ENCODE peak calls at places on chromosomes 6 and 20, in four cellular contexts. C, U, V and Z are unnamed samples.

GRCh38 chr6:11202513-11203305 is 29.8 kb downstream of the NEDD9 start:
- DNase-seq in V (peak; percentile 100), C (no peak), U (no peak), Z (no peak)

GRCh38 chr6:95723638-95724037 is 146.3 kb downstream of the MANEA start:
- DNase-seq in V (no peak), U (no peak), C (no peak), Z (no peak)

GRCh38 chr6:96742702-96743101 is 94.6 kb downstream of the GPR63 start:
- DNase-seq in U (no peak), C (no peak), V (no peak), Z (no peak)

GRCh38 chr6:139996253-139996834 is 621.9 kb upstream of the CITED2 start:
- DNase-seq in V (peak; percentile 48), C (peak; percentile 34), U (peak; percentile 62), Z (no peak)

GRCh38 chr6:41634657-41635056 is 3.6 kb upstream of the MDFI start:
- DNase-seq in U (no peak), V (no peak), C (no peak), Z (no peak)

GRCh38 chr6:24566020-24566752 is 71.4 kb downstream of the ALDH5A1 start:
- DNase-seq in V (peak; percentile 30), C (no peak), U (no peak), Z (no peak)

GRCh38 chr6:162177733-162178132 is 549.8 kb downstream of the PRKN start:
- DNase-seq in V (no peak), U (no peak), C (no peak), Z (no peak)

GRCh38 chr6:30657454-30657853 is 10.5 kb downstream of the C6orf136 start:
- DNase-seq in U (no peak), V (no peak), C (no peak), Z (no peak)

GRCh38 chr20:2756056-2756611 is 44.3 kb downstream of the CPXM1 start:
- DNase-seq in V (peak; percentile 64), U (peak; percentile 49), C (peak; percentile 60), Z (peak; percentile 68)

GRCh38 chr6:6746970-6747338 is 158.4 kb downstream of the LY86 start:
- DNase-seq in U (no peak), C (no peak), V (no peak), Z (no peak)

GRCh38 chr6:166744654-166745134 is 117.6 kb upstream of the RPS6KA2 start:
- DNase-seq in U (no peak), V (no peak), C (no peak), Z (peak; percentile 67)

GRCh38 chr6:107653183-107653580 is 163.3 kb downstream of the SOBP start:
- DNase-seq in U (peak; percentile 74), V (no peak), C (no peak), Z (no peak)

GRCh38 chr6:137827977-137828815 is 38.9 kb upstream of the TNFAIP3 start:
- DNase-seq in V (no peak), U (no peak), C (no peak), Z (no peak)

GRCh38 chr6:152096863-152097496 is 289.5 kb downstream of the ESR1 start:
- DNase-seq in V (no peak), U (no peak), C (peak; percentile 4), Z (no peak)

GRCh38 chr6:11358904-11359840 is 126.7 kb upstream of the NEDD9 start:
- DNase-seq in V (peak; percentile 93), C (no peak), U (no peak), Z (no peak)

GRCh38 chr20:47878601-47879004 is 93.3 kb upstream of the SULF2 start:
- DNase-seq in V (no peak), C (no peak), U (no peak), Z (no peak)

GRCh38 chr6:47134476-47135189 is 92.5 kb upstream of the ADGRF1 start:
- DNase-seq in U (peak; percentile 88), C (peak; percentile 94), V (peak; percentile 91), Z (no peak)

GRCh38 chr6:27040244-27041042 is 207.1 kb upstream of the PRSS16 start:
- DNase-seq in C (no peak), V (peak; percentile 66), U (no peak), Z (no peak)

GRCh38 chr6:109714156-109714555 is 23.1 kb downstream of the FIG4 start:
- DNase-seq in U (no peak), V (no peak), C (no peak), Z (no peak)

GRCh38 chr6:167670938-167671338 is 155.8 kb upstream of the AFDN start:
- DNase-seq in C (no peak), V (peak; percentile 71), U (no peak), Z (no peak)

GRCh38 chr20:37411408-37412306 is 65.7 kb downstream of the SRC start:
- DNase-seq in V (no peak), U (no peak), C (no peak), Z (no peak)

GRCh38 chr6:165661416-165662001 is 1.5 kb downstream of the PDE10A start:
- DNase-seq in V (no peak), C (peak; percentile 40), U (no peak), Z (no peak)

GRCh38 chr6:31476515-31477139 is 21.3 kb upstream of the MICB start:
- DNase-seq in C (no peak), U (no peak), V (no peak), Z (peak; percentile 41)

GRCh38 chr6:29294499-29294914 is 7.0 kb upstream of the OR14J1 start:
- DNase-seq in C (no peak), U (no peak), V (no peak), Z (no peak)
- TF ChIP-seq PHF8 in C (no peak), U (no peak), V (no peak), Z (no peak)

GRCh38 chr6:72674842-72675241 is 53.0 kb downstream of the KCNQ5 start:
- DNase-seq in C (no peak), U (no peak), V (no peak), Z (no peak)
- TF ChIP-seq PHF8 in C (no peak), U (no peak), V (no peak), Z (no peak)

DNA sequence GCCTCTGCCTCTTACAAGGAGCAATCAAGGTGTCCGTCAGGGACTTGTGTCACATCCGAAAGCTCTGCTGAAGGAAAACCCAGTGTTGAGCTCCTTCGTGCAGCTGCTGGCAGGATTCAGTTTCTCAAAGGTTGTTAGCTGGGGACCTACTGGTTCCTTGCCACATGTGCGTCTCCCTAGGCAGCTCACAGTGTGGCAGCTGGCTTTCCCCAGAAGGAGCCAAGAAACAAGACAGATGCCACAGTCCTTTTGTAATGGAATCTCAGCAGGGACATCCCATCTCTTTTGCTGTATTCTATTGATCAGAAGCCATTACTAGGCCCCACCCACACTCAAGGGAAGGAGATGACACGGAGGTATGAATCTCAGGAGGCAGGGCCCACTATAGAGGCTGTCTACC is 488.8 kb downstream of the CD83 start:
- DNase-seq in V (no peak), C (no peak), U (no peak), Z (no peak)
- TF ChIP-seq PHF8 in V (no peak), C (no peak), U (no peak), Z (no peak)

DNA sequence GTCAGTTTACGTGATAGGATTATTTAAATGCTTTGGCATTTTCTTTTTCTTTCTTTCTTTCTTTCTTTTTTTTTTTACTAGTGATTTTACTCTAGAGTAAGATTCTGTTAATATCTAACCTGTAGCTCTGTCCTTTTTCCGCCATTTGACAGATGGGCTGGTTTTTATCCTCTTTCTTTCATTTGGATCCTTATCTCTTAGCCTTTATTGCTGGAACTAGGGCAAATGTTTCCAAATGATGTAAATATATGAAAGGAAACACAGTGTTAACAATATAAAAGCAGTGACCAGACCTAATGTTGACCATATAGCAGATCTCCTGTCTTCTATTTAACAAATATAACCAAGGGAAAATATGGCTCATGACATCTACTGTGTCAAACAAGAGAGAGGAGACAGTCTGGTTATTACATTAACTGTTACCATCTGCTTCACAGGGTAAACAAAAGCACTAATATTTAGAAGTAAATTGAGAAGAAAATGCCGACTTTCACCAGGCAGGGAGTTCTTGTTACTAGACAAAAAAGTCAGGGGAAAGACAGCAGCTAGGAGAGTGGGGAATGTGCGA is 59.8 kb upstream of the GCLC start:
- DNase-seq in U (no peak), C (no peak), V (no peak), Z (no peak)
- TF ChIP-seq PHF8 in U (no peak), C (no peak), V (no peak), Z (no peak)

DNA sequence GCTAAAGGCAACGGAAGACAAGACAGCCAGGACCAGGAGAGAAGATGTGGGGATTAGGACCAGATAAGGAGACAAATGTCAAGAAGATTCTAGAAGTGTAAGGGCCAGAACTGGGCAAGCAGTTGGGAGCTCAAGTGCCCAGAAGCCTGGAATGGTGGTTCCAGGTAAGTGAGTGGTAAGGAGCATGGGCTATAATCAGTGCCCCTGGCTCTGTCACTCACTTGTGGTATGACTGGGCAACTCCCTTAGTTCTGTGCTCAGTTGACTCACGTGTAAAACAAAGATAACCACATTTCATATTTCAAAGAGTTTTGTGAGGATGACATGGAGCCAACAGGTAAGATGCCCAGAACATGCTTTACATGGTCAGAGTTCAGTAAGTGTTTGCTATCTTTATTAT is 11.2 kb downstream of the CCDC167 start:
- DNase-seq in V (no peak), U (no peak), C (no peak), Z (no peak)
- TF ChIP-seq PHF8 in V (no peak), U (no peak), C (no peak), Z (no peak)

GRCh38 chr6:16930432-16930831 is 169.2 kb upstream of the ATXN1 start:
- DNase-seq in C (no peak), V (no peak), U (no peak), Z (no peak)

GRCh38 chr6:16925461-16925860 is 164.2 kb upstream of the ATXN1 start:
- DNase-seq in C (no peak), U (no peak), V (no peak), Z (no peak)

GRCh38 chr6:16933532-16933931 is 168.3 kb upstream of the STMND1 start:
- DNase-seq in C (no peak), V (no peak), U (peak; percentile 5), Z (no peak)

GRCh38 chr6:16927205-16927604 is 165.9 kb upstream of the ATXN1 start:
- DNase-seq in V (no peak), C (no peak), U (no peak), Z (no peak)

DNA sequence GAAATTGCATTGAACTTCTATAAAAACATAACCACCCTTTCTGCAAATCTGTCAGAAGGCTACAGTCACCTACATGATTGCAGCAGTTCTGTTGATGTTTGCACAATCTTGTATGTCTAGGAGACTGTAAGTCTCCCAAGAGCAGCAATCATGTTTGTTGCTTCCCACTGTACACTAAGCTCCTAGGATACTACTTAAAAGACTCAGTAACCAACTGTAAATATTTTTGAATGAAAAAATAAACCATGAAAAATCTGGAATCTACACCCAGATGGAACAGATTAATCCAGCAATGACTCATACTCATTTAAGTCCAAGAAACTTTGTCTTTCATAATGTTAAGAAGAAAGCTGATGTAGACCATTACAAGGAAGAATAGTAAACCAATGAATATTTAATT is 168.6 kb upstream of the ATXN1 start:
- DNase-seq in C (no peak), V (no peak), U (no peak), Z (no peak)
- TF ChIP-seq PHF8 in C (no peak), V (no peak), U (no peak), Z (no peak)